ENCODE peak calls at places on chromosomes 5 and 9, in nine cellular contexts. N, X, V, A, Q, J, I, Y and G are unnamed samples.

GRCh38 chr9:127739614-127740322 is 4.7 kb upstream of the TOR2A start:
- DNase-seq in N (no peak), X (peak; percentile 69), V (peak; percentile 47), A (no peak), Q (peak; percentile 23), J (no peak), I (no peak), Y (no peak), G (no peak)

GRCh38 chr9:72924116-72924790 is 28.6 kb downstream of the ALDH1A1 start:
- DNase-seq in N (no peak), X (peak; percentile 48), V (no peak), A (no peak), Q (no peak), J (no peak), I (no peak), Y (no peak), G (no peak)

GRCh38 chr5:77326142-77326541 is 115.7 kb downstream of the PDE8B start:
- DNase-seq in N (no peak), X (no peak), V (no peak), A (no peak), Q (no peak), J (no peak), I (no peak), Y (no peak), G (no peak)

GRCh38 chr9:69317894-69318293 is 7.1 kb upstream of the ENTREP1 start:
- DNase-seq in N (no peak), X (no peak), V (no peak), A (no peak), Q (no peak), J (no peak), I (no peak), Y (no peak), G (no peak)

GRCh38 chr9:95104088-95104960 is 213.2 kb downstream of the FANCC start:
- DNase-seq in N (no peak), X (no peak), V (no peak), A (peak; percentile 32), Q (no peak), J (no peak), I (no peak), Y (no peak), G (no peak)

GRCh38 chr9:124212381-124213050 is 45.2 kb upstream of the NEK6 start:
- DNase-seq in N (peak; percentile 21), X (peak; percentile 50), V (peak; percentile 81), A (no peak), Q (peak; percentile 31), J (no peak), I (no peak), Y (no peak), G (no peak)

GRCh38 chr5:57684299-57684702 is 201.7 kb upstream of the ACTBL2 start:
- DNase-seq in N (no peak), X (peak; percentile 86), V (no peak), A (no peak), Q (no peak), J (no peak), I (no peak), Y (no peak), G (no peak)

GRCh38 chr5:107284822-107285510 is 385.8 kb downstream of the EFNA5 start:
- DNase-seq in N (no peak), X (peak; percentile 94), V (peak; percentile 74), A (no peak), Q (no peak), J (no peak), I (no peak), Y (no peak), G (no peak)

GRCh38 chr5:137214446-137215189 is 284.5 kb downstream of the SPOCK1 start:
- DNase-seq in N (no peak), X (no peak), V (no peak), A (no peak), Q (peak; percentile 41), J (no peak), I (no peak), Y (no peak), G (no peak)
- TF ChIP-seq CTCF in N (no peak), X (no peak), V (no peak), A (no peak), Q (no peak), J (no peak), I (no peak), Y (no peak), G (no peak)

GRCh38 chr5:18778226-18778625 is 1144.0 kb downstream of the TAF11L14 start:
- DNase-seq in N (no peak), X (no peak), V (no peak), A (no peak), Q (no peak), J (no peak), I (no peak), Y (no peak), G (no peak)

GRCh38 chr5:18771097-18771610 is 1136.9 kb downstream of the TAF11L14 start:
- DNase-seq in N (no peak), X (peak; percentile 56), V (no peak), A (no peak), Q (no peak), J (no peak), I (no peak), Y (no peak), G (no peak)

DNA sequence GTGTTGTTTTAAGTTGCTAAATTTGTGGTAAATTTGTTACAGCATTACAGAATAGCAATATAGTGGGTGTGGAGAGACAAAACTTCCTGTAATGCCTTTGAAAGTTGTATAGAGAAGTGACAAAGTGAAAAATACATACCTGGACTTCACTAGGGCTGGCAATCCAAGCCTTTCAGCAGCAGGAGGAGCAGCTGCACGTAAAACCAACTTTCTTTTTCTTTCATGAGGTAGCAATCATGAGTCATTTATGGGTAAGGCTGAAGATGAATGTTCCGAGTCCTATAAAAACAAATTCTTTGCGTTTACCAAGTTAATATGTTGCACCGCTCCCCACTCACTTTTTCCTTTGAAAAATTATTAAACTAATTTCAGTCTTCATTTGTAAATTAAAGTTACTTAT is 1138.2 kb downstream of the TAF11L14 start:
- DNase-seq in N (no peak), X (peak; percentile 82), V (no peak), A (no peak), Q (no peak), J (no peak), I (no peak), Y (no peak), G (no peak)
- TF ChIP-seq CTCF in N (no peak), X (peak; percentile 88), V (no peak), A (no peak), Q (no peak), J (no peak), I (peak; percentile 56), Y (no peak), G (peak; percentile 11)

GRCh38 chr9:8685846-8686245 is 886.3 kb upstream of the DMAC1 start:
- DNase-seq in N (no peak), X (no peak), V (no peak), A (no peak), Q (no peak), J (no peak), I (no peak), Y (no peak), G (no peak)
- TF ChIP-seq CTCF in N (no peak), X (no peak), V (no peak), A (no peak), Q (no peak), J (no peak), I (no peak), Y (no peak), G (no peak)

GRCh38 chr9:130934702-130935659 is 4.1 kb downstream of the FIBCD1 start:
- DNase-seq in N (peak; percentile 31), X (peak; percentile 42), V (no peak), A (no peak), Q (no peak), J (no peak), I (no peak), Y (no peak), G (no peak)
- TF ChIP-seq CTCF in N (no peak), X (no peak), V (no peak), A (no peak), Q (no peak), J (no peak), I (no peak), Y (no peak), G (no peak)

DNA sequence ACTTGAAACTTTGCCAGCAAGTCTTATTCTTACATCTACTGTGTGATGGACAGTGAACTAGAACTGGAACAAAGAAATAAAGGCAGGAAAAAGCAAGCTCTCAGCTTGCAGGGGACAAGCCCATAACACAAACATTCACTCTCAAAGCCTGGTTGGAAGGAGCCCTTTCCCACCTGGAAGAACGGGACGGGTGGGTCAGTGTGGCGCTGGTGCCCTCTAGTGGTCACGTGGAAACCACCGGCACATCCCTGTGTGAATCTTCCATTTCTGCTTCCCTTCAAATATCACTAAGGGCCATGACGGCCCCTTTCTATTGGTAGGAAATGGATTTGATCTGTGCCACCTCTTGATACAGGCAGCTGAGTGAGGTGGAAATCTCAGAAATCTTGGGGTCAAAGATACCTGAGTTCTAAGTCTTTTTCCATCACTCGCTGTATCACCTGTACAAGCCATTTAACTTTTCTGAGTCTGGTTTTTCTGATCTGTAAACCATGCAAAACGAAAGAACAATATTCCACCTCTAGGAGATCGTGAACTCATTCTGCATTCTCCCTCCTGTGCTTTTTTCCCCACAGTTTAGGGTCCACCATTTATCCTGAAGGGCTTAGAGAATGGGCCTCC is 211.6 kb downstream of the MSX2 start:
- DNase-seq in N (peak; percentile 68), X (peak; percentile 42), V (peak; percentile 62), A (peak; percentile 29), Q (peak; percentile 46), J (peak; percentile 12), I (peak; percentile 80), Y (peak; percentile 83), G (peak; percentile 64)
- TF ChIP-seq CTCF in N (peak; percentile 80), X (peak; percentile 79), V (peak; percentile 97), A (peak; percentile 96), Q (peak; percentile 85), J (peak; percentile 94), I (peak; percentile 96), Y (peak; percentile 87), G (peak; percentile 82)

GRCh38 chr5:148730955-148731898 is 76.9 kb upstream of the HTR4 start:
- DNase-seq in N (peak; percentile 93), X (peak; percentile 86), V (peak; percentile 88), A (peak; percentile 70), Q (peak; percentile 95), J (peak; percentile 73), I (no peak), Y (peak; percentile 59), G (peak; percentile 49)
- TF ChIP-seq CTCF in N (peak; percentile 78), X (peak; percentile 84), V (peak; percentile 95), A (peak; percentile 58), Q (peak; percentile 84), J (peak; percentile 89), I (peak; percentile 98), Y (peak; percentile 64), G (peak; percentile 81)